ENCODE peak calls at places on chromosomes 1 and 21, in seven cellular contexts. O is NCI-H1694 treated with DMSO at 0.1 percent for 48 hours; B is colonic mucosa; N is fibroblast of lung; U is stimulated activated CD4-positive, alpha-beta T cell treated with anti-CD3 and anti-CD28 coated beads, Interleukin-2, amount 100 ng/mL, for 48 hours; K is thyroid gland; L is Jurkat, Clone E6-1. Y is an unnamed sample.

GRCh38 chr1:185857447-185857846 is 123.3 kb downstream of the HMCN1 start:
- DNase-seq in O (no peak), B (no peak), N (peak), U (no peak), K (no peak), L (no peak), Y (no peak)

GRCh38 chr1:157842939-157843338 is 1.3 kb upstream of the CD5L start:
- DNase-seq in O (no peak), B (no peak), N (no peak), U (no peak), K (no peak), L (no peak), Y (no peak)

GRCh38 chr1:159071970-159072582 is 4.5 kb downstream of the AIM2 start:
- DNase-seq in O (peak), B (no peak), N (peak), U (no peak), K (no peak), L (peak), Y (no peak)

GRCh38 chr1:156706647-156707008 is 1.2 kb upstream of the CRABP2 start:
- DNase-seq in O (no peak), B (peak), N (peak), U (no peak), K (peak), L (no peak), Y (no peak)

GRCh38 chr1:180893614-180894013 is 19.1 kb upstream of the KIAA1614 start:
- DNase-seq in O (no peak), B (no peak), N (no peak), U (no peak), K (no peak), L (no peak), Y (no peak)

GRCh38 chr1:228885845-228886244 is 150.6 kb downstream of the RHOU start:
- DNase-seq in O (no peak), B (no peak), N (no peak), U (no peak), K (no peak), L (no peak), Y (no peak)

GRCh38 chr1:154719586-154720327 is 111.8 kb upstream of the ADAR start:
- DNase-seq in O (no peak), B (no peak), N (no peak), U (no peak), K (no peak), L (no peak), Y (no peak)

GRCh38 chr1:16146888-16147614 is 8.8 kb downstream of the EPHA2 start:
- DNase-seq in O (no peak), B (no peak), N (peak), U (no peak), K (peak), L (no peak), Y (no peak)

GRCh38 chr1:181386951-181387350 is 96.4 kb upstream of the CACNA1E start:
- DNase-seq in O (no peak), B (no peak), N (no peak), U (no peak), K (peak), L (no peak), Y (no peak)

GRCh38 chr21:39527067-39527595 is 75.4 kb downstream of the SH3BGR start:
- DNase-seq in O (no peak), B (no peak), N (no peak), U (no peak), K (no peak), L (no peak), Y (no peak)

GRCh38 chr21:15139881-15140280 is 75.1 kb upstream of the NRIP1 start:
- DNase-seq in O (no peak), B (no peak), N (no peak), U (no peak), K (no peak), L (no peak), Y (no peak)

GRCh38 chr21:17390575-17390974 is 122.3 kb upstream of the CXADR start:
- DNase-seq in O (no peak), B (no peak), N (no peak), U (no peak), K (no peak), L (no peak), Y (no peak)

GRCh38 chr1:112806090-112806642 is 91.0 kb upstream of the PPM1J start:
- DNase-seq in O (no peak), B (no peak), N (no peak), U (no peak), K (no peak), L (no peak), Y (no peak)

GRCh38 chr1:154445040-154445472 is 39.9 kb downstream of the IL6R start:
- DNase-seq in O (no peak), B (no peak), N (peak), U (peak), K (no peak), L (peak), Y (no peak)

GRCh38 chr1:248618878-248619277 is 16.0 kb downstream of the OR2T11 start:
- DNase-seq in O (peak), B (peak), N (no peak), U (peak), K (peak), L (peak), Y (peak)

GRCh38 chr1:77925536-77925935 is 37.1 kb downstream of the NEXN start:
- DNase-seq in O (no peak), B (no peak), N (peak), U (no peak), K (no peak), L (no peak), Y (no peak)

GRCh38 chr1:51328279-51328678 is 2.1 kb downstream of the TTC39A start:
- DNase-seq in O (no peak), B (no peak), N (peak), U (no peak), K (no peak), L (no peak), Y (no peak)

GRCh38 chr1:205453466-205453865 is 2.4 kb downstream of the BLACAT1 start:
- DNase-seq in O (no peak), B (no peak), N (no peak), U (no peak), K (no peak), L (no peak), Y (no peak)

GRCh38 chr1:82086739-82087138 is 286.0 kb downstream of the ADGRL2 start:
- DNase-seq in O (no peak), B (no peak), N (peak), U (no peak), K (no peak), L (no peak), Y (no peak)

GRCh38 chr1:3772027-3772714 is 378 bp upstream of the SMIM1 start:
- DNase-seq in O (no peak), B (peak), N (peak), U (peak), K (peak), L (peak), Y (peak)

GRCh38 chr1:51616903-51617708 is at the start of gene OSBPL9:
- DNase-seq in O (peak), B (peak), N (peak), U (peak), K (peak), L (peak), Y (peak)

GRCh38 chr1:71677541-71677940 is 596.7 kb upstream of the ZRANB2 start:
- DNase-seq in O (no peak), B (no peak), N (no peak), U (no peak), K (no peak), L (no peak), Y (no peak)

GRCh38 chr21:45325206-45326168 is 37.8 kb upstream of the POFUT2 start:
- DNase-seq in O (no peak), B (no peak), N (no peak), U (no peak), K (no peak), L (no peak), Y (no peak)

GRCh38 chr1:78377356-78377928 is 113.3 kb upstream of the PTGFR start:
- DNase-seq in O (no peak), B (no peak), N (no peak), U (no peak), K (no peak), L (no peak), Y (no peak)

GRCh38 chr1:224509881-224510280 is 75.3 kb upstream of the WDR26 start:
- DNase-seq in O (no peak), B (no peak), N (no peak), U (no peak), K (no peak), L (no peak), Y (no peak)

GRCh38 chr1:232306269-232306911 is 323.5 kb downstream of the SIPA1L2 start:
- DNase-seq in O (no peak), B (peak), N (no peak), U (no peak), K (peak), L (no peak), Y (peak)

GRCh38 chr1:4090976-4091660 is 191.0 kb upstream of the C1orf174 start:
- DNase-seq in O (no peak), B (no peak), N (no peak), U (no peak), K (no peak), L (no peak), Y (no peak)

GRCh38 chr1:85087659-85088407 is 39.5 kb upstream of the MCOLN3 start:
- DNase-seq in O (no peak), B (no peak), N (no peak), U (no peak), K (no peak), L (no peak), Y (no peak)

GRCh38 chr1:11516961-11517635 is 38.1 kb downstream of the DISP3 start:
- DNase-seq in O (no peak), B (no peak), N (no peak), U (no peak), K (no peak), L (no peak), Y (no peak)

GRCh38 chr1:169107673-169108160 is 1.2 kb downstream of the ATP1B1 start:
- DNase-seq in O (no peak), B (peak), N (peak), U (peak), K (peak), L (no peak), Y (no peak)